ENCODE peak calls at places on chromosomes 4 and X, in four cellular contexts. M is astrocyte of the cerebellum, I is ascending aorta, E is heart right ventricle. H is an unnamed sample.

GRCh38 chrX:122739770-122740169 is 444.3 kb upstream of the GRIA3 start:
- DNase-seq in I (no peak), M (no peak), E (no peak), H (peak)

GRCh38 chrX:67426946-67427345 is 116.9 kb upstream of the AR start:
- DNase-seq in E (no peak), M (no peak), I (no peak), H (no peak)

GRCh38 chr4:89324671-89325070 is 17.1 kb upstream of the GPRIN3 start:
- DNase-seq in M (no peak), I (no peak), E (no peak), H (peak)

GRCh38 chr4:2797545-2798305 is 4.8 kb downstream of the SH3BP2 start:
- DNase-seq in M (no peak), E (peak), I (peak), H (no peak)

GRCh38 chr4:5469151-5469775 is 239.1 kb downstream of the EVC2 start:
- DNase-seq in E (no peak), M (no peak), I (peak), H (no peak)

GRCh38 chr4:8472689-8473197 is 32.2 kb downstream of the TRMT44 start:
- DNase-seq in I (peak), M (peak), E (peak), H (peak)

GRCh38 chr4:157217708-157218107 is 2.8 kb upstream of the GRIA2 start:
- DNase-seq in I (no peak), E (no peak), M (peak), H (peak)

GRCh38 chr4:140928880-140929279 is 172.7 kb upstream of the TBC1D9 start:
- DNase-seq in M (no peak), I (peak), E (no peak), H (no peak)

GRCh38 chr4:76251448-76252270 is at the start of gene FAM47E:
- DNase-seq in M (no peak), E (peak), I (peak), H (peak)

GRCh38 chr4:6232836-6233785 is 32.8 kb upstream of the JAKMIP1 start:
- DNase-seq in M (no peak), E (no peak), I (peak), H (no peak)

GRCh38 chr4:161920304-161921052 is 243.3 kb downstream of the FSTL5 start:
- DNase-seq in I (no peak), E (no peak), M (no peak), H (no peak)

GRCh38 chr4:119897260-119897659 is 169.4 kb downstream of the MAD2L1 start:
- DNase-seq in E (no peak), M (no peak), I (no peak), H (no peak)

GRCh38 chr4:125649452-125649851 is 334.7 kb downstream of the FAT4 start:
- DNase-seq in I (no peak), E (no peak), M (no peak), H (no peak)

GRCh38 chr4:90950385-90950841 is 823.2 kb downstream of the CCSER1 start:
- DNase-seq in M (no peak), I (no peak), E (no peak), H (no peak)

GRCh38 chrX:48522291-48522690 is 683 bp downstream of the EBP start:
- DNase-seq in I (no peak), M (no peak), E (no peak), H (no peak)

GRCh38 chr4:13322681-13323101 is 161.4 kb downstream of the RAB28 start:
- DNase-seq in M (peak), E (no peak), I (no peak), H (peak)

GRCh38 chr4:27514711-27515110 is 654.1 kb downstream of the STIM2 start:
- DNase-seq in M (no peak), I (no peak), E (no peak), H (no peak)

GRCh38 chr4:119106036-119107000 is 29.3 kb upstream of the MYOZ2 start:
- DNase-seq in M (no peak), I (no peak), E (no peak), H (no peak)

GRCh38 chrX:153924149-153924861 is 1.8 kb downstream of the ARHGAP4 start:
- DNase-seq in M (no peak), E (no peak), I (no peak), H (peak)

GRCh38 chrX:13077168-13077567 is 32.7 kb upstream of the FAM9C start:
- DNase-seq in M (no peak), I (peak), E (no peak), H (peak)

GRCh38 chrX:13081385-13082285 is 37.2 kb upstream of the FAM9C start:
- DNase-seq in M (no peak), E (no peak), I (no peak), H (no peak)

GRCh38 chrX:13080128-13080795 is 35.8 kb upstream of the FAM9C start:
- DNase-seq in I (no peak), E (no peak), M (no peak), H (no peak)

GRCh38 chrX:13076176-13076956 is 31.9 kb upstream of the FAM9C start:
- DNase-seq in E (no peak), I (no peak), M (no peak), H (no peak)

DNA sequence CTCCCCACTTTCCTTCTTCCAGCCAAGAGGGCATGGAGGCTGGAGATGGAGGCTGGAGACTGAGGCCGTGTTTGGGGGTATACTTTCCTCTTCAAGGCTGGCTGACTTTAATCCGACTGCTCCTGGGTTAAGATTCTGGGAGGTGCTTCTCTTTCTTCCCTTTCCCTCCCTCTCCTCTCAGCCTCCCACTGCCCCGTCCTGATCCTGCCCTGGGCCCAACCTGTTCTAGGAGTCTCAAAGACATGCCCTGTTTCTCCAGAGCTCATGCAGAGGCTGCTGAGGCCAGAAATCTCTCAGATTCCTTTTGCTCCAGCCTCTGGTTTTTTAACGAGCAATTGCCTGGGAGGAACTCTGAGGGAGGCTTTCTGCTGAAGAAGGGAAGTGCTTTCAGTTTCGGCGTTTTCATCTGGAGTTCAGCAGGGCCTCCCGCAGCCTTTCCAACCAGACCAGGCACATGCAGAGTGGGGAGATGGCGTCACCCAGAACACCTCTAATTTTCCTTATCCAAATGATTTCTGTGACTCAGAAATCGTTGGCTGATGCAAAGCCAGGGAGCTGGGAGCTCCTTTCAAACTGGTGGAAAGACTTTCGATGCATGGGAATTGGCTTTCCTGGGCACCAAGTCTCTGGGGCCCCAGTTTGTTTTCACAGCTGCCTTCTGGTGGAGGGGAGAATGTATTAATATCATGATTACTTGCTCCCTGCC is 34.5 kb upstream of the FAM9C start:
- DNase-seq in E (peak), I (peak), M (peak), H (peak)
- H3K4me3 ChIP-seq in E (peak), I (peak), M (no peak), H (no peak)

GRCh38 chrX:155966876-155967275 is 30.6 kb upstream of the IL9R start:
- DNase-seq in E (no peak), I (no peak), M (no peak), H (peak)
- TF ChIP-seq CTCF in E (peak), I (no peak), M (no peak), H (peak)

GRCh38 chr4:123166023-123166422 is 230.6 kb upstream of the SPRY1 start:
- DNase-seq in I (no peak), E (no peak), M (no peak), H (no peak)
- H3K4me3 ChIP-seq in I (no peak), E (no peak), M (no peak), H (no peak)

GRCh38 chrX:104486691-104487090 is 79.3 kb upstream of the IL1RAPL2 start:
- DNase-seq in E (no peak), I (no peak), M (no peak), H (no peak)

GRCh38 chrX:104482757-104483156 is 83.2 kb upstream of the IL1RAPL2 start:
- DNase-seq in E (no peak), M (no peak), I (no peak), H (no peak)
- TF ChIP-seq CTCF in E (peak), M (peak), I (no peak), H (no peak)

H was measured in cardiac fibroblast.